ENCODE peak calls at places on chromosomes 2 and 18, in ten cellular contexts. J is IMR-90, F is neural progenitor cell, S is mesenchymal stem cell, M is HCT116, C is DND-41, W is H9, G is H1, O is GM23248, N is mammary epithelial cell. R is an unnamed sample.

GRCh38 chr2:172572981-172573380 is 17.1 kb downstream of the PDK1 start:
- DNase-seq in J (no peak), F (no peak), S (no peak), M (no peak), C (no peak), W (no peak), G (no peak), O (peak; percentile 2), N (no peak), R (no peak)

GRCh38 chr2:86330015-86330414 is 7.4 kb downstream of the REEP1 start:
- DNase-seq in J (no peak), F (no peak), S (no peak), M (no peak), C (no peak), W (no peak), G (no peak), O (no peak), N (no peak), R (no peak)

GRCh38 chr2:143397886-143398614 is 268.8 kb downstream of the ARHGAP15 start:
- DNase-seq in J (peak; percentile 73), F (no peak), S (peak; percentile 48), M (no peak), C (no peak), W (no peak), G (no peak), O (peak; percentile 60), N (peak; percentile 58), R (peak; percentile 4)

GRCh38 chr2:143081616-143082015 is 47.6 kb upstream of the ARHGAP15 start:
- DNase-seq in J (no peak), F (no peak), S (no peak), M (no peak), C (no peak), W (no peak), G (no peak), O (peak; percentile 25), N (peak; percentile 43), R (no peak)

GRCh38 chr2:84701880-84702279 is 179.0 kb downstream of the TRABD2A start:
- DNase-seq in J (peak; percentile 96), F (no peak), S (peak; percentile 14), M (no peak), C (no peak), W (no peak), G (no peak), O (peak; percentile 96), N (peak; percentile 73), R (no peak)

GRCh38 chr2:16362611-16363010 is 303.0 kb downstream of the CYRIA start:
- DNase-seq in J (no peak), F (no peak), S (no peak), M (no peak), C (no peak), W (no peak), G (no peak), O (no peak), N (no peak), R (no peak)

GRCh38 chr2:55052087-55053061 is 2.1 kb upstream of the RTN4 start:
- DNase-seq in J (peak; percentile 84), F (no peak), S (peak; percentile 46), M (no peak), C (no peak), W (no peak), G (no peak), O (no peak), N (no peak), R (no peak)

GRCh38 chr2:79935771-79936657 is 368.5 kb downstream of the LRRTM1 start:
- DNase-seq in J (peak; percentile 84), F (peak; percentile 79), S (peak; percentile 69), M (no peak), C (peak; percentile 47), W (peak; percentile 83), G (peak; percentile 29), O (peak; percentile 83), N (peak; percentile 23), R (no peak)

GRCh38 chr2:146982393-146982846 is 862.4 kb upstream of the ACVR2A start:
- DNase-seq in J (peak; percentile 69), F (no peak), S (peak; percentile 91), M (no peak), C (no peak), W (no peak), G (no peak), O (peak; percentile 92), N (peak; percentile 94), R (no peak)

GRCh38 chr18:79870369-79871025 is 72.8 kb downstream of the KCNG2 start:
- DNase-seq in J (no peak), F (no peak), S (no peak), M (no peak), C (no peak), W (no peak), G (no peak), O (no peak), N (no peak), R (no peak)

GRCh38 chr18:2293109-2293839 is 278.0 kb downstream of the METTL4 start:
- DNase-seq in J (no peak), F (no peak), S (no peak), M (no peak), C (peak; percentile 17), W (no peak), G (no peak), O (no peak), N (no peak), R (no peak)

GRCh38 chr2:54680397-54681032 is 42.9 kb upstream of the EML6 start:
- DNase-seq in J (peak; percentile 45), F (no peak), S (no peak), M (no peak), C (peak; percentile 48), W (no peak), G (no peak), O (peak; percentile 68), N (peak; percentile 64), R (peak; percentile 77)

GRCh38 chr2:69624153-69624552 is 19.4 kb downstream of the AAK1 start:
- DNase-seq in J (peak; percentile 30), F (no peak), S (no peak), M (no peak), C (no peak), W (no peak), G (no peak), O (peak; percentile 18), N (no peak), R (no peak)

GRCh38 chr2:175282300-175282699 is 100.8 kb upstream of the ATP5MC3 start:
- DNase-seq in J (peak; percentile 28), F (peak; percentile 2), S (peak; percentile 46), M (peak; percentile 27), C (no peak), W (no peak), G (no peak), O (peak; percentile 69), N (peak; percentile 10), R (no peak)

GRCh38 chr2:20490300-20491181 is 43.7 kb downstream of the RHOB start:
- DNase-seq in J (peak; percentile 72), F (no peak), S (no peak), M (no peak), C (no peak), W (no peak), G (no peak), O (peak; percentile 54), N (peak; percentile 53), R (no peak)

GRCh38 chr2:241818229-241818942 is 9.4 kb downstream of the NEU4 start:
- DNase-seq in J (no peak), F (no peak), S (no peak), M (no peak), C (no peak), W (no peak), G (no peak), O (no peak), N (no peak), R (no peak)

GRCh38 chr18:49690307-49690706 is 123.0 kb downstream of the ACAA2 start:
- DNase-seq in J (peak; percentile 97), F (no peak), S (peak; percentile 98), M (peak; percentile 10), C (no peak), W (no peak), G (no peak), O (peak; percentile 95), N (peak; percentile 99), R (no peak)

GRCh38 chr2:221477697-221478096 is 94.4 kb downstream of the EPHA4 start:
- DNase-seq in J (no peak), F (no peak), S (peak; percentile 22), M (no peak), C (no peak), W (no peak), G (no peak), O (peak; percentile 76), N (no peak), R (no peak)

GRCh38 chr2:159960413-159960812 is 102.0 kb downstream of the PLA2R1 start:
- DNase-seq in J (peak; percentile 85), F (no peak), S (peak; percentile 83), M (peak; percentile 12), C (no peak), W (no peak), G (no peak), O (peak; percentile 86), N (peak; percentile 91), R (peak; percentile 44)

GRCh38 chr2:139813340-139813739 is 1033.2 kb upstream of the NXPH2 start:
- DNase-seq in J (no peak), F (no peak), S (no peak), M (no peak), C (no peak), W (no peak), G (no peak), O (no peak), N (no peak), R (no peak)

GRCh38 chr2:51263921-51264320 is 232.0 kb upstream of the NRXN1 start:
- DNase-seq in J (no peak), F (no peak), S (no peak), M (no peak), C (no peak), W (no peak), G (no peak), O (no peak), N (no peak), R (no peak)

GRCh38 chr2:51265539-51265938 is 233.6 kb upstream of the NRXN1 start:
- DNase-seq in J (no peak), F (no peak), S (no peak), M (no peak), C (no peak), W (no peak), G (no peak), O (no peak), N (no peak), R (no peak)
- H3K9me3 ChIP-seq in J (no peaks in the 10 kb centered on the region), F (no peaks in the 10 kb centered on the region), S (peaks cover 2% of the 10 kb centered on the region), M (no peaks in the 10 kb centered on the region), C (no peaks in the 10 kb centered on the region), W (no peaks in the 10 kb centered on the region), G (no peaks in the 10 kb centered on the region), O (no peaks in the 10 kb centered on the region), N (no peaks in the 10 kb centered on the region), R (no peaks in the 10 kb centered on the region)

GRCh38 chr2:231170058-231170457 is 28.4 kb upstream of the ARMC9 start:
- DNase-seq in J (peak; percentile 52), F (no peak), S (no peak), M (no peak), C (no peak), W (no peak), G (no peak), O (peak; percentile 78), N (no peak), R (no peak)
- H3K9ac ChIP-seq in J (no peak overlapping the region), F (no peak overlapping the region), S (peak overlapping the region; percentile 66), M (no peak overlapping the region), C (no peak overlapping the region), W (no peak overlapping the region), G (no peak overlapping the region), O (peak overlapping the region; percentile 24), N (no peak overlapping the region), R (no peak overlapping the region)

GRCh38 chr2:35503311-35503710 is 852.3 kb upstream of the CRIM1 start:
- DNase-seq in J (no peak), F (no peak), S (no peak), M (no peak), C (no peak), W (no peak), G (no peak), O (no peak), N (peak; percentile 64), R (no peak)
- H3K9me3 ChIP-seq in J (no peaks in the 10 kb centered on the region), F (no peaks in the 10 kb centered on the region), S (peaks cover 24% of the 10 kb centered on the region), M (peaks cover 8% of the 10 kb centered on the region), C (no peaks in the 10 kb centered on the region), W (no peaks in the 10 kb centered on the region), G (no peaks in the 10 kb centered on the region), O (no peaks in the 10 kb centered on the region), N (no peaks in the 10 kb centered on the region), R (no peaks in the 10 kb centered on the region)

GRCh38 chr2:120442541-120442922 is 96.6 kb downstream of the INHBB start:
- DNase-seq in J (no peak), F (no peak), S (no peak), M (no peak), C (no peak), W (no peak), G (no peak), O (no peak), N (no peak), R (no peak)
- H3K9ac ChIP-seq in J (no peak overlapping the region), F (no peak overlapping the region), S (peak overlapping the region; percentile 60), M (peak overlapping the region; percentile 41), C (no peak overlapping the region), W (no peak overlapping the region), G (no peak overlapping the region), O (no peak overlapping the region), N (no peak overlapping the region), R (no peak overlapping the region)